ENCODE peak calls at places on chromosomes 12 and 14, in four cellular contexts. V is right lobe of liver, G is A549, P is tibial nerve. R is an unnamed sample.

GRCh38 chr12:124754949-124755800 is 108.5 kb downstream of the SCARB1 start:
- DNase-seq in V (peak; percentile 74), G (no peak), P (peak; percentile 84), R (peak; percentile 68)

GRCh38 chr14:90624732-90625444 is 191.3 kb downstream of the TTC7B start:
- DNase-seq in P (no peak), V (no peak), G (no peak), R (no peak)

GRCh38 chr14:93859957-93860356 is 67.2 kb upstream of the FAM181A start:
- DNase-seq in G (no peak), P (no peak), V (no peak), R (no peak)

GRCh38 chr14:37234222-37234621 is 36.5 kb downstream of the MIPOL1 start:
- DNase-seq in V (no peak), G (no peak), P (no peak), R (no peak)

GRCh38 chr12:31914927-31915326 is 44.3 kb upstream of the RESF1 start:
- DNase-seq in P (no peak), G (no peak), V (no peak), R (no peak)

GRCh38 chr14:59358105-59358504 is 107.1 kb downstream of the GPR135 start:
- DNase-seq in V (peak; percentile 56), G (peak; percentile 18), P (no peak), R (no peak)

GRCh38 chr12:83843531-83843930 is 1069.1 kb downstream of the SLC6A15 start:
- DNase-seq in G (no peak), V (no peak), P (no peak), R (no peak)

GRCh38 chr12:108804361-108804949 is 52.9 kb downstream of the SSH1 start:
- DNase-seq in G (no peak), V (no peak), P (no peak), R (no peak)

GRCh38 chr14:47948981-47949380 is 273.6 kb upstream of the MDGA2 start:
- DNase-seq in V (no peak), P (no peak), G (no peak), R (no peak)

DNA sequence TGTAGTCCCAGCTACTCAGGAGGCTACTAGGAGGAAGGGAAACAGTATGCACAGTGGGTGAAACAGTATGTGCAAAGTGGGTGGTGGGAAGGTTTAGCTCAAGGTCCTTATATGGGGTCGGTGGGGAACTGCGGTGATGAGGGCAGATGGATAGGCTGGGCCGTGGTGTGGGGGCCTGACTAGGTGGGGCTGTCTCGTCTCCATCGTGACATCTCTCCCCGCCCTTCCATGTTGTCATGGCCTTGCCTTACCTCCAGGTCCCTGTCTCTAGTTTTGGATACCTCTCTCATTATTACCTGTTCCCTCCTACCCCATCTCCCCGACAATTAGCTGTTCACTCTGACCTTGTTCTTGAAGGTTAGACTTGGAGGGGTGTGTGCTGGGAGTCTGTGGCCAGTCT is 4.4 kb upstream of the NR4A1 start:
- DNase-seq in V (no peak), G (no peak), P (no peak), R (no peak)
- TF ChIP-seq POLR2A in V (no peak), G (no peak), P (no peak), R (no peak)

GRCh38 chr12:67986632-67987031 is 2.6 kb upstream of the IFNG-AS1 start:
- DNase-seq in V (no peak), G (no peak), P (no peak), R (no peak)

GRCh38 chr12:67980391-67980790 is 8.9 kb upstream of the IFNG-AS1 start:
- DNase-seq in G (no peak), V (no peak), P (no peak), R (no peak)

GRCh38 chr12:67982165-67982563 is 7.1 kb upstream of the IFNG-AS1 start:
- DNase-seq in P (no peak), G (no peak), V (no peak), R (no peak)

GRCh38 chr12:67977668-67978067 is 11.6 kb upstream of the IFNG-AS1 start:
- DNase-seq in V (no peak), P (no peak), G (no peak), R (no peak)

DNA sequence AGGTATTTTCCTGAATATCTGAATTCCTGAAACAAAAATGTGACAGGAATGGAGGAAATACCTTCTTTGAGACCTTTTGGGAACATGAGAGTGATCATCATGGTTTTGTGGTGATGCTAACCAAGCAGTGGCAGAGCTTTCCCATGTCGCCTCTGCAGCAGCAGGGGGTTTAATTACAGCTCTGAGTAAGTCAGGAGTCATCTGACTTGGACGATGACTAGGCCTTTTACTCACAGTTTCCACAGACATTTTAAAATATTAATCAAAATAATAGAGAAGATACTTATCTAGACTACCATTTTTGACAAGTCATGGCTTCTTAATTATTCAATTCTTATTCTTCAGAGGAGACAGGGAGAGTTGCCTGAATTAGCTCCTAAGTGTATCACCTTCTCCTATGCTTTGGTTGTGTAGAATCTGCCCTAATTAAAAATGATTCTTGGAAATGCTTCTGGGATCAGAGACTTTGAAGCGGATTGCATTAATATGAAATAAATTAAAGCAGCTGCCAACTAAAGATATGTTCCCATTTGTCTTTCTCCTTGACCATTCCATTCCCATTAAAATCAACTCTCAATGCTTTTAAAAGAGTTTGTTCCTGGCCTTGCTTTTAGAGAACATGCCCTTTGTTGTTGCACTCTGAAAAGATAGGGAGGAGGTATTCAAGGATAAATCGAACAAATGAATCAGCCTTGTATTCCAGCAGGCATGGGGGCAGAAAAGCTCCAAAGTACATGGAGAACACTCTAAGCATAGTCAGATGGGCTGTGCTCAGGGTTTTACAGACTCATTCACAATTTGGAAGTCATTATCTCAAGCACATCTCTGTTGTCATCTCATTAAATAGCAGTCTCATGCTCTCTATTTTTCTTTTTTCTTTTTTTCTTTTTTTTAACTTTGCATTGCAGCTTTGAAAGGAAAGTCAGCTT is 7.7 kb upstream of the IFNG-AS1 start:
- DNase-seq in V (no peak), G (peak; percentile 7), P (no peak), R (no peak)
- H3K4me3 ChIP-seq in V (no peak overlapping the region), G (no peak overlapping the region), P (no peak overlapping the region), R (no peak overlapping the region)

GRCh38 chr12:110348431-110349059 is 55.0 kb downstream of the ANAPC7 start:
- DNase-seq in G (no peak), P (no peak), V (no peak), R (no peak)
- TF ChIP-seq POLR2A in G (no peak), P (no peak), V (no peak), R (no peak)

GRCh38 chr14:61269321-61270083 is 11.6 kb downstream of the TMEM30B start:
- DNase-seq in V (peak; percentile 58), P (peak; percentile 71), G (peak; percentile 73), R (peak; percentile 85)
- H3K4me3 ChIP-seq in V (peak overlapping the region; percentile 39), P (no peak overlapping the region), G (peak overlapping the region; percentile 37), R (no peak overlapping the region)

R was measured in body of pancreas.